ENCODE peak calls at places on chromosome 20, in five cellular contexts. M, F, Y, Q and I are unnamed samples.

GRCh38 chr20:19522080-19522801 is 235.8 kb upstream of the RIN2 start:
- DNase-seq in Q (no peak), F (no peak), M (no peak), Y (no peak), I (no peak)

GRCh38 chr20:48238326-48238725 is 453.0 kb upstream of the SULF2 start:
- DNase-seq in M (no peak), F (no peak), Q (no peak), Y (no peak), I (no peak)

GRCh38 chr20:454951-455350 is 7.4 kb downstream of the TBC1D20 start:
- DNase-seq in F (no peak), M (no peak), Y (no peak), Q (no peak), I (no peak)

GRCh38 chr20:23192469-23192868 is 106.3 kb upstream of the CD93 start:
- DNase-seq in M (no peak), Y (no peak), Q (peak), F (no peak), I (no peak)

GRCh38 chr20:34302312-34302722 is 838 bp downstream of the AHCY start:
- DNase-seq in F (peak), Y (no peak), M (no peak), Q (no peak), I (no peak)

GRCh38 chr20:4555188-4555893 is 166.4 kb upstream of the PRND start:
- DNase-seq in M (no peak), Y (no peak), Q (no peak), F (no peak), I (no peak)

GRCh38 chr20:11895832-11896484 is 21.7 kb upstream of the BTBD3 start:
- DNase-seq in Y (no peak), F (no peak), M (no peak), Q (no peak), I (no peak)

GRCh38 chr20:46959081-46959692 is 64.5 kb downstream of the EYA2 start:
- DNase-seq in Q (no peak), F (peak), Y (no peak), M (no peak), I (no peak)

GRCh38 chr20:37777556-37777955 is 83.7 kb downstream of the CTNNBL1 start:
- DNase-seq in F (no peak), Q (no peak), M (no peak), Y (no peak), I (no peak)

GRCh38 chr20:6185268-6185667 is 62.4 kb upstream of the FERMT1 start:
- DNase-seq in M (no peak), Q (no peak), Y (no peak), F (no peak), I (no peak)

GRCh38 chr20:12086359-12086758 is 168.7 kb downstream of the BTBD3 start:
- DNase-seq in F (no peak), Y (no peak), Q (no peak), M (no peak), I (no peak)

GRCh38 chr20:44464514-44464913 is 11.2 kb upstream of the TTPAL start:
- DNase-seq in Y (no peak), Q (no peak), M (no peak), F (peak), I (no peak)

GRCh38 chr20:14657231-14657630 is 319.8 kb upstream of the FLRT3 start:
- DNase-seq in F (no peak), M (no peak), Q (no peak), Y (no peak), I (no peak)

GRCh38 chr20:44646641-44647274 is 4.7 kb downstream of the ADA start:
- DNase-seq in Y (no peak), Q (peak), F (no peak), M (peak), I (no peak)

GRCh38 chr20:44291754-44292153 is 19.2 kb downstream of the FITM2 start:
- DNase-seq in F (no peak), Y (no peak), M (no peak), Q (no peak), I (no peak)

GRCh38 chr20:43711098-43711654 is 15.6 kb downstream of the GTSF1L start:
- DNase-seq in F (no peak), M (no peak), Y (no peak), Q (no peak), I (no peak)

GRCh38 chr20:54550776-54551396 is 75.5 kb downstream of the DOK5 start:
- DNase-seq in Q (no peak), Y (no peak), F (no peak), M (no peak), I (no peak)

GRCh38 chr20:2697768-2698167 is 5.2 kb downstream of the EBF4 start:
- DNase-seq in Q (no peak), F (no peak), M (no peak), Y (peak), I (no peak)

GRCh38 chr20:33539129-33539528 is 49.2 kb downstream of the CBFA2T2 start:
- DNase-seq in Y (no peak), Q (no peak), M (no peak), F (peak), I (no peak)

GRCh38 chr20:38601216-38602184 is at the start of gene ARHGAP40:
- DNase-seq in F (peak), M (peak), Q (no peak), Y (peak), I (peak)

GRCh38 chr20:48797275-48797825 is 30.4 kb downstream of the PREX1 start:
- DNase-seq in M (no peak), F (no peak), Y (peak), Q (no peak), I (no peak)

GRCh38 chr20:34083137-34083536 is 28.9 kb downstream of the EIF2S2 start:
- DNase-seq in Q (no peak), M (peak), F (no peak), Y (no peak), I (no peak)

GRCh38 chr20:37351689-37352610 is 6.0 kb downstream of the SRC start:
- DNase-seq in Y (no peak), Q (no peak), F (no peak), M (no peak), I (no peak)

GRCh38 chr20:19539191-19539590 is 218.9 kb upstream of the RIN2 start:
- DNase-seq in M (no peak), Q (no peak), Y (no peak), F (no peak), I (no peak)

GRCh38 chr20:53611449-53611894 is 17.8 kb upstream of the ZNF217 start:
- DNase-seq in Q (peak), F (no peak), M (no peak), Y (peak), I (no peak)

GRCh38 chr20:36305602-36306556 is at the start of gene DLGAP4:
- DNase-seq in Q (no peak), F (no peak), M (peak), Y (peak), I (peak)

GRCh38 chr20:57513199-57513598 is 11.7 kb downstream of the CTCFL start:
- DNase-seq in M (no peak), Y (no peak), Q (no peak), F (no peak), I (no peak)

GRCh38 chr20:57662313-57663240 is 42.4 kb upstream of the ZBP1 start:
- DNase-seq in Q (no peak), F (no peak), M (no peak), Y (peak), I (peak)

GRCh38 chr20:51412333-51412761 is 130.2 kb downstream of the NFATC2 start:
- DNase-seq in Y (no peak), Q (no peak), M (no peak), F (no peak), I (no peak)
- TF ChIP-seq CTCF in Y (no peak), Q (no peak), M (no peak), F (no peak), I (no peak)

GRCh38 chr20:25118529-25118928 is 36.6 kb upstream of the VSX1 start:
- DNase-seq in Q (no peak), F (no peak), M (no peak), Y (no peak), I (no peak)

GRCh38 chr20:25120462-25120861 is 38.5 kb upstream of the VSX1 start:
- DNase-seq in Y (peak), F (no peak), Q (no peak), M (no peak), I (no peak)

GRCh38 chr20:25117961-25118360 is 36.0 kb upstream of the VSX1 start:
- DNase-seq in M (no peak), Y (peak), F (no peak), Q (no peak), I (no peak)

GRCh38 chr20:25116746-25117457 is 35.0 kb upstream of the VSX1 start:
- DNase-seq in M (no peak), Q (no peak), Y (peak), F (no peak), I (no peak)

GRCh38 chr20:25120920-25121319 is 39.0 kb upstream of the VSX1 start:
- DNase-seq in Y (no peak), F (no peak), Q (no peak), M (no peak), I (no peak)
- TF ChIP-seq ATF2 in Y (no peak), F (no peak), Q (no peak), M (no peak), I (no peak)

DNA sequence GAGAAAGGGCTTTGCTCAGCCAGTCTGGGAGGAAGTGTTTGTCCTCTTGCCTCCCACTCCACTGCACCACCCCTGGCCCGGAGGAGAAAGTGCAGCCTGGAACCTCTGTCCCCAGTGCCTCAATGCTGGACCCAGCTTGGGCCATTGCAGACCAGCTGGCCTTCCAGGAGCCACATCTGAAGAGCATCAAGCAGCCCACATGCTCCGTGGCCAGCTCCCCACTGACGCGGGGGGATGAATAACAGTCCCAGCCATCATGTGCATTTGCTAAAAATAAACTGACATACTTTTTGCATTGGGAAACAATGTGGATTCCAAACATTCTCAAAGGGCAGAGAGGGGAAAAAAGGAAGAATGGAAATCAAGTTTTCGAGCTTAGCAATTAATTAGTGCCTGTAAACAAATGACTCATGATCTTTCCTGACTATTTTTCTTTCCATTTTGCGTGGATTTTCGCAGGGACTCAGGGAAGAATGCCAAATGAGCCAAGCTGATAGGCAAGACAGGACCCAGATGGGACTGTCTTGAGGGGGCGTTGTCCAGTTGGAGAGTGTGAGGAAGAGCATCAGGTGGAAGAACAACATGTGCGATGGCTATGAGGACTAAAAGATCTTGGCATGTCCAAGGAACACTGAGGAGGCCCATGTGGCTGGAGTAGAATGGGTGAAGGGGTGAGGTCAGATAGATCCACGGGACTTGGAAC is 34.1 kb downstream of the CEBPB start:
- DNase-seq in F (no peak), Y (no peak), M (peak), Q (no peak), I (peak)
- TF ChIP-seq CTCF in F (peak), Y (peak), M (peak), Q (no peak), I (no peak)

GRCh38 chr20:63134201-63134612 is 81.7 kb downstream of the YTHDF1 start:
- DNase-seq in Y (no peak), Q (no peak), F (no peak), M (peak), I (peak)
- TF ChIP-seq ATF2 in Y (no peak), Q (no peak), F (no peak), M (no peak), I (no peak)

GRCh38 chr20:63404129-63405085 is 43.3 kb upstream of the CHRNA4 start:
- DNase-seq in Y (no peak), Q (no peak), M (no peak), F (no peak), I (no peak)
- TF ChIP-seq CTCF in Y (no peak), Q (no peak), M (no peak), F (no peak), I (no peak)

GRCh38 chr20:31713312-31714049 is 9.2 kb downstream of the BCL2L1 start:
- DNase-seq in Y (no peak), M (no peak), Q (no peak), F (peak), I (no peak)
- TF ChIP-seq ATF2 in Y (no peak), M (no peak), Q (no peak), F (peak), I (no peak)

DNA sequence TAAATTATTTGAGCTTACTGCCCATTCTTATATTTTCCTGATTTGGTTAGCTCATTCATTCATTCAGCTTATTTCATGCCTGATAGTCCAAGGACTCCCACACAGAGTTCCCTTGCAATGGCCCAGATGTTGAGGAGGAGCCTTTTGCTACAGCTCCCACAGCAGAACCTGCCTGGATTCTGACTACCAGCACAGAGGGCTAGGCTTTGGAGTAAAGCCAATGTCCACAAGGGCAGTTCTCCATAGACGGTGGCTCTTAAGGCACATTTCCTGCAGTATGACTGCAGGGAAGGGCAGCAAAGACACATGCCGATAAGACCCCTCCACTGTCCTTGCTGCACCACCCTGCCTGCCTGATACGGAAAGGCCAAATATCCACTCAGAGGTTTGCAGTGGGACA is 112.3 kb upstream of the SYNDIG1 start:
- DNase-seq in Q (no peak), Y (no peak), M (no peak), F (no peak), I (no peak)
- TF ChIP-seq CTCF in Q (no peak), Y (no peak), M (no peak), F (no peak), I (no peak)

DNA sequence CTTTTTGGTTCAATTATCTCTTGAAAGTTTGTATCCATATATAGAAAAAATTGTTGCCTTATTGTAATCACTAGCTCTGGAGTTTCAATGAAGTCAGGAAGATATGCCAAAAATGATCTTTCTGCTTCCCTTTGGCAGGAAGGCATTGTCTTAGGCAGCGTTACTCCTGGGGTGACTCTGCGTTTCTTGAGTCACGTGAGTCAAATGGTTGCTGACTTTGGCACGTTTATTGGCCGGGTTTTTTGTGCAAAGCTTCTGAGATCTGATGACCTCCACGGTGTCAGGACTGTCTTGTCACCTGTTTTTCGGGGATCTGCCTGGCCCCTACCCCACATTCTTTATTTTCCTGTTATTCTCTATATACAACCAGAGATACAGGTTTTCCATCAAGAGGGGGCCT is 10.4 kb downstream of the PHACTR3 start:
- DNase-seq in F (no peak), Q (no peak), Y (no peak), M (no peak), I (no peak)
- TF ChIP-seq ATF2 in F (no peak), Q (no peak), Y (no peak), M (no peak), I (no peak)